ENCODE peak calls at places on chromosomes 13 and 19, in five cellular contexts. One of them, this sample, is unnamed.

GRCh38 chr13:71524245-71525002 is 342.6 kb downstream of the DACH1 start:
- DNase-seq in smooth muscle cell of the brain vasculature: no peak
- DNase-seq in activated CD4-positive, alpha-beta T cell treated with anti-CD3 and anti-CD28 coated beads, Interleukin-2, amount 50 U/mL, for 24 hours: no peak
- DNase-seq in HuH-7.5: no peak
- DNase-seq in GM03348: no peak
- DNase-seq in this sample: no peak

GRCh38 chr13:99067160-99067985 is 89.5 kb upstream of the DOCK9 start:
- DNase-seq in smooth muscle cell of the brain vasculature: no peak
- DNase-seq in activated CD4-positive, alpha-beta T cell treated with anti-CD3 and anti-CD28 coated beads, Interleukin-2, amount 50 U/mL, for 24 hours: no peak
- DNase-seq in HuH-7.5: no peak
- DNase-seq in GM03348: peak; percentile 70
- DNase-seq in this sample: no peak

GRCh38 chr19:13795595-13796300 is 505 bp downstream of the ZSWIM4 start:
- DNase-seq in smooth muscle cell of the brain vasculature: no peak
- DNase-seq in activated CD4-positive, alpha-beta T cell treated with anti-CD3 and anti-CD28 coated beads, Interleukin-2, amount 50 U/mL, for 24 hours: no peak
- DNase-seq in HuH-7.5: peak; percentile 53
- DNase-seq in GM03348: peak; percentile 48
- DNase-seq in this sample: no peak

GRCh38 chr13:85277753-85278152 is 521.5 kb downstream of the SLITRK6 start:
- DNase-seq in smooth muscle cell of the brain vasculature: no peak
- DNase-seq in activated CD4-positive, alpha-beta T cell treated with anti-CD3 and anti-CD28 coated beads, Interleukin-2, amount 50 U/mL, for 24 hours: no peak
- DNase-seq in HuH-7.5: no peak
- DNase-seq in GM03348: no peak
- DNase-seq in this sample: no peak

GRCh38 chr19:48868196-48868886 is at the start of gene PLEKHA4:
- DNase-seq in smooth muscle cell of the brain vasculature: no peak
- DNase-seq in activated CD4-positive, alpha-beta T cell treated with anti-CD3 and anti-CD28 coated beads, Interleukin-2, amount 50 U/mL, for 24 hours: no peak
- DNase-seq in HuH-7.5: no peak
- DNase-seq in GM03348: peak; percentile 90
- DNase-seq in this sample: no peak

GRCh38 chr19:10353793-10354391 is 14.5 kb upstream of the ICAM3 start:
- DNase-seq in smooth muscle cell of the brain vasculature: no peak
- DNase-seq in activated CD4-positive, alpha-beta T cell treated with anti-CD3 and anti-CD28 coated beads, Interleukin-2, amount 50 U/mL, for 24 hours: peak; percentile 35
- DNase-seq in HuH-7.5: no peak
- DNase-seq in GM03348: peak; percentile 49
- DNase-seq in this sample: no peak

GRCh38 chr19:4033028-4033956 is 25.8 kb downstream of the PIAS4 start:
- DNase-seq in smooth muscle cell of the brain vasculature: no peak
- DNase-seq in activated CD4-positive, alpha-beta T cell treated with anti-CD3 and anti-CD28 coated beads, Interleukin-2, amount 50 U/mL, for 24 hours: no peak
- DNase-seq in HuH-7.5: no peak
- DNase-seq in GM03348: no peak
- DNase-seq in this sample: no peak

GRCh38 chr13:20472531-20472930 is 53.1 kb downstream of the CRYL1 start:
- DNase-seq in smooth muscle cell of the brain vasculature: no peak
- DNase-seq in activated CD4-positive, alpha-beta T cell treated with anti-CD3 and anti-CD28 coated beads, Interleukin-2, amount 50 U/mL, for 24 hours: no peak
- DNase-seq in HuH-7.5: no peak
- DNase-seq in GM03348: no peak
- DNase-seq in this sample: no peak

GRCh38 chr13:31476753-31477152 is 262.6 kb upstream of the RXFP2 start:
- DNase-seq in smooth muscle cell of the brain vasculature: no peak
- DNase-seq in activated CD4-positive, alpha-beta T cell treated with anti-CD3 and anti-CD28 coated beads, Interleukin-2, amount 50 U/mL, for 24 hours: no peak
- DNase-seq in HuH-7.5: no peak
- DNase-seq in GM03348: no peak
- DNase-seq in this sample: no peak

GRCh38 chr13:44540761-44541434 is 35.2 kb downstream of the TSC22D1 start:
- DNase-seq in smooth muscle cell of the brain vasculature: no peak
- DNase-seq in activated CD4-positive, alpha-beta T cell treated with anti-CD3 and anti-CD28 coated beads, Interleukin-2, amount 50 U/mL, for 24 hours: no peak
- DNase-seq in HuH-7.5: no peak
- DNase-seq in GM03348: no peak
- DNase-seq in this sample: no peak

GRCh38 chr13:44024496-44025155 is 144.9 kb downstream of the LACC1 start:
- DNase-seq in smooth muscle cell of the brain vasculature: no peak
- DNase-seq in activated CD4-positive, alpha-beta T cell treated with anti-CD3 and anti-CD28 coated beads, Interleukin-2, amount 50 U/mL, for 24 hours: no peak
- DNase-seq in HuH-7.5: no peak
- DNase-seq in GM03348: no peak
- DNase-seq in this sample: no peak

GRCh38 chr19:55041627-55042343 is 3.7 kb upstream of the GP6 start:
- DNase-seq in smooth muscle cell of the brain vasculature: no peak
- DNase-seq in activated CD4-positive, alpha-beta T cell treated with anti-CD3 and anti-CD28 coated beads, Interleukin-2, amount 50 U/mL, for 24 hours: no peak
- DNase-seq in HuH-7.5: no peak
- DNase-seq in GM03348: no peak
- DNase-seq in this sample: no peak

GRCh38 chr19:10961073-10961762 is 388 bp downstream of the SMARCA4 start:
- DNase-seq in smooth muscle cell of the brain vasculature: no peak
- DNase-seq in activated CD4-positive, alpha-beta T cell treated with anti-CD3 and anti-CD28 coated beads, Interleukin-2, amount 50 U/mL, for 24 hours: no peak
- DNase-seq in HuH-7.5: no peak
- DNase-seq in GM03348: no peak
- DNase-seq in this sample: no peak

GRCh38 chr13:30545320-30545719 is 72.4 kb upstream of the USPL1 start:
- DNase-seq in smooth muscle cell of the brain vasculature: no peak
- DNase-seq in activated CD4-positive, alpha-beta T cell treated with anti-CD3 and anti-CD28 coated beads, Interleukin-2, amount 50 U/mL, for 24 hours: no peak
- DNase-seq in HuH-7.5: no peak
- DNase-seq in GM03348: no peak
- DNase-seq in this sample: no peak

GRCh38 chr13:43232866-43233265 is 209.5 kb downstream of the DNAJC15 start:
- DNase-seq in smooth muscle cell of the brain vasculature: no peak
- DNase-seq in activated CD4-positive, alpha-beta T cell treated with anti-CD3 and anti-CD28 coated beads, Interleukin-2, amount 50 U/mL, for 24 hours: no peak
- DNase-seq in HuH-7.5: no peak
- DNase-seq in GM03348: peak; percentile 46
- DNase-seq in this sample: no peak

GRCh38 chr13:28819046-28819747 is 942 bp upstream of the MTUS2 start:
- DNase-seq in smooth muscle cell of the brain vasculature: no peak
- DNase-seq in activated CD4-positive, alpha-beta T cell treated with anti-CD3 and anti-CD28 coated beads, Interleukin-2, amount 50 U/mL, for 24 hours: no peak
- DNase-seq in HuH-7.5: no peak
- DNase-seq in GM03348: peak; percentile 57
- DNase-seq in this sample: no peak

GRCh38 chr13:43963726-43964125 is 84.0 kb downstream of the LACC1 start:
- DNase-seq in smooth muscle cell of the brain vasculature: no peak
- DNase-seq in activated CD4-positive, alpha-beta T cell treated with anti-CD3 and anti-CD28 coated beads, Interleukin-2, amount 50 U/mL, for 24 hours: no peak
- DNase-seq in HuH-7.5: no peak
- DNase-seq in GM03348: no peak
- DNase-seq in this sample: no peak

GRCh38 chr13:33207616-33207964 is 78.0 kb downstream of the STARD13 start:
- DNase-seq in smooth muscle cell of the brain vasculature: no peak
- DNase-seq in activated CD4-positive, alpha-beta T cell treated with anti-CD3 and anti-CD28 coated beads, Interleukin-2, amount 50 U/mL, for 24 hours: no peak
- DNase-seq in HuH-7.5: no peak
- DNase-seq in GM03348: peak; percentile 58
- DNase-seq in this sample: no peak

GRCh38 chr13:20495087-20496023 is 30.3 kb downstream of the CRYL1 start:
- DNase-seq in smooth muscle cell of the brain vasculature: peak; percentile 35
- DNase-seq in activated CD4-positive, alpha-beta T cell treated with anti-CD3 and anti-CD28 coated beads, Interleukin-2, amount 50 U/mL, for 24 hours: peak; percentile 64
- DNase-seq in HuH-7.5: peak; percentile 43
- DNase-seq in GM03348: peak; percentile 76
- DNase-seq in this sample: peak; percentile 69

GRCh38 chr19:13299838-13300237 is 149.6 kb downstream of the IER2 start:
- DNase-seq in smooth muscle cell of the brain vasculature: no peak
- DNase-seq in activated CD4-positive, alpha-beta T cell treated with anti-CD3 and anti-CD28 coated beads, Interleukin-2, amount 50 U/mL, for 24 hours: no peak
- DNase-seq in HuH-7.5: no peak
- DNase-seq in GM03348: no peak
- DNase-seq in this sample: no peak

GRCh38 chr13:71039440-71039839 is 827.6 kb downstream of the DACH1 start:
- DNase-seq in smooth muscle cell of the brain vasculature: no peak
- DNase-seq in activated CD4-positive, alpha-beta T cell treated with anti-CD3 and anti-CD28 coated beads, Interleukin-2, amount 50 U/mL, for 24 hours: no peak
- DNase-seq in HuH-7.5: no peak
- DNase-seq in GM03348: no peak
- DNase-seq in this sample: no peak

GRCh38 chr13:24323036-24323738 is 13.8 kb downstream of the C1QTNF9 start:
- DNase-seq in smooth muscle cell of the brain vasculature: no peak
- DNase-seq in activated CD4-positive, alpha-beta T cell treated with anti-CD3 and anti-CD28 coated beads, Interleukin-2, amount 50 U/mL, for 24 hours: no peak
- DNase-seq in HuH-7.5: no peak
- DNase-seq in GM03348: no peak
- DNase-seq in this sample: no peak

GRCh38 chr13:90834700-90835099 is 512.8 kb upstream of the MIR17HG start:
- DNase-seq in smooth muscle cell of the brain vasculature: no peak
- DNase-seq in activated CD4-positive, alpha-beta T cell treated with anti-CD3 and anti-CD28 coated beads, Interleukin-2, amount 50 U/mL, for 24 hours: no peak
- DNase-seq in HuH-7.5: no peak
- DNase-seq in GM03348: no peak
- DNase-seq in this sample: no peak

GRCh38 chr19:13082192-13083007 is 20.3 kb downstream of the LYL1 start:
- DNase-seq in smooth muscle cell of the brain vasculature: peak; percentile 93
- DNase-seq in activated CD4-positive, alpha-beta T cell treated with anti-CD3 and anti-CD28 coated beads, Interleukin-2, amount 50 U/mL, for 24 hours: no peak
- DNase-seq in HuH-7.5: peak; percentile 91
- DNase-seq in GM03348: peak; percentile 55
- DNase-seq in this sample: no peak

GRCh38 chr19:2537544-2537943 is 61.6 kb downstream of the GADD45B start:
- DNase-seq in smooth muscle cell of the brain vasculature: no peak
- DNase-seq in activated CD4-positive, alpha-beta T cell treated with anti-CD3 and anti-CD28 coated beads, Interleukin-2, amount 50 U/mL, for 24 hours: no peak
- DNase-seq in HuH-7.5: no peak
- DNase-seq in GM03348: no peak
- DNase-seq in this sample: no peak

GRCh38 chr19:49691243-49692101 is 556 bp downstream of the CPT1C start:
- DNase-seq in smooth muscle cell of the brain vasculature: peak; percentile 41
- DNase-seq in activated CD4-positive, alpha-beta T cell treated with anti-CD3 and anti-CD28 coated beads, Interleukin-2, amount 50 U/mL, for 24 hours: no peak
- DNase-seq in HuH-7.5: no peak
- DNase-seq in GM03348: peak; percentile 88
- DNase-seq in this sample: no peak

GRCh38 chr13:40518481-40518882 is 148.0 kb downstream of the FOXO1 start:
- DNase-seq in smooth muscle cell of the brain vasculature: no peak
- DNase-seq in activated CD4-positive, alpha-beta T cell treated with anti-CD3 and anti-CD28 coated beads, Interleukin-2, amount 50 U/mL, for 24 hours: peak; percentile 84
- DNase-seq in HuH-7.5: no peak
- DNase-seq in GM03348: no peak
- DNase-seq in this sample: no peak

GRCh38 chr19:854549-854948 is 2.4 kb downstream of the ELANE start:
- DNase-seq in smooth muscle cell of the brain vasculature: no peak
- DNase-seq in activated CD4-positive, alpha-beta T cell treated with anti-CD3 and anti-CD28 coated beads, Interleukin-2, amount 50 U/mL, for 24 hours: no peak
- DNase-seq in HuH-7.5: no peak
- DNase-seq in GM03348: no peak
- DNase-seq in this sample: no peak

GRCh38 chr13:95588721-95589120 is 36.2 kb downstream of the CLDN10 start:
- DNase-seq in smooth muscle cell of the brain vasculature: no peak
- DNase-seq in activated CD4-positive, alpha-beta T cell treated with anti-CD3 and anti-CD28 coated beads, Interleukin-2, amount 50 U/mL, for 24 hours: no peak
- DNase-seq in HuH-7.5: no peak
- DNase-seq in GM03348: no peak
- DNase-seq in this sample: no peak

GRCh38 chr13:40519637-40520036 is 146.8 kb downstream of the FOXO1 start:
- DNase-seq in smooth muscle cell of the brain vasculature: no peak
- DNase-seq in activated CD4-positive, alpha-beta T cell treated with anti-CD3 and anti-CD28 coated beads, Interleukin-2, amount 50 U/mL, for 24 hours: no peak
- DNase-seq in HuH-7.5: no peak
- DNase-seq in GM03348: no peak
- DNase-seq in this sample: no peak

GRCh38 chr19:5369962-5370367 is 29.4 kb upstream of the PTPRS start:
- DNase-seq in smooth muscle cell of the brain vasculature: no peak
- DNase-seq in activated CD4-positive, alpha-beta T cell treated with anti-CD3 and anti-CD28 coated beads, Interleukin-2, amount 50 U/mL, for 24 hours: peak; percentile 38
- DNase-seq in HuH-7.5: peak; percentile 63
- DNase-seq in GM03348: peak; percentile 59
- DNase-seq in this sample: no peak

This sample was measured in SK-N-MC.